ENCODE peak calls at places on chromosomes 1 and 21, in six cellular contexts. K, S, W, G, U and A are unnamed samples. For H3K9me3, the result is how much of the 10 kb centered on the place peaks cover.

GRCh38 chr1:148318123-148318899 is 164.8 kb downstream of the PPIAL4G start:
- DNase-seq in W (no peak), K (no peak), G (peak), U (peak), S (no peak), A (no peak)

GRCh38 chr1:231918239-231919015 is 291.8 kb downstream of the DISC1 start:
- DNase-seq in W (peak), G (no peak), S (peak), K (no peak), U (no peak), A (no peak)

GRCh38 chr1:180633092-180634045 is 1.5 kb downstream of the XPR1 start:
- DNase-seq in W (peak), U (peak), G (no peak), K (no peak), S (no peak), A (no peak)

GRCh38 chr1:175804556-175804955 is 61.2 kb upstream of the TNR start:
- DNase-seq in W (no peak), G (no peak), K (no peak), U (no peak), S (no peak), A (no peak)

GRCh38 chr1:192735298-192735697 is 73.5 kb upstream of the RGS2 start:
- DNase-seq in K (no peak), G (no peak), W (no peak), S (no peak), U (no peak), A (no peak)

GRCh38 chr1:24236170-24237045 is 49.3 kb upstream of the IFNLR1 start:
- DNase-seq in U (peak), G (peak), K (no peak), W (peak), S (peak), A (peak)

GRCh38 chr1:59043796-59044195 is 253.1 kb upstream of the FGGY start:
- DNase-seq in W (peak), G (no peak), K (no peak), U (peak), S (peak), A (no peak)

GRCh38 chr21:19244502-19245187 is 841.1 kb upstream of the TMPRSS15 start:
- DNase-seq in S (no peak), W (no peak), G (no peak), K (no peak), U (no peak), A (no peak)

GRCh38 chr21:28605138-28605537 is 387.5 kb downstream of the LTN1 start:
- DNase-seq in K (no peak), W (no peak), U (no peak), S (no peak), G (no peak), A (no peak)

GRCh38 chr1:50419907-50420248 is 3.4 kb downstream of the DMRTA2 start:
- DNase-seq in G (no peak), U (no peak), K (no peak), W (no peak), S (no peak), A (no peak)
- H3K9me3 ChIP-seq in G (under half), U (under half), K (under half), W (under half), S (under half), A (under half)

GRCh38 chr1:65827346-65827745 is 34.7 kb downstream of the PDE4B start:
- DNase-seq in W (peak), S (no peak), U (no peak), K (no peak), G (no peak), A (no peak)
- H3K9ac ChIP-seq in W (no peak), S (peak), U (no peak), K (no peak), G (no peak), A (no peak)

DNA sequence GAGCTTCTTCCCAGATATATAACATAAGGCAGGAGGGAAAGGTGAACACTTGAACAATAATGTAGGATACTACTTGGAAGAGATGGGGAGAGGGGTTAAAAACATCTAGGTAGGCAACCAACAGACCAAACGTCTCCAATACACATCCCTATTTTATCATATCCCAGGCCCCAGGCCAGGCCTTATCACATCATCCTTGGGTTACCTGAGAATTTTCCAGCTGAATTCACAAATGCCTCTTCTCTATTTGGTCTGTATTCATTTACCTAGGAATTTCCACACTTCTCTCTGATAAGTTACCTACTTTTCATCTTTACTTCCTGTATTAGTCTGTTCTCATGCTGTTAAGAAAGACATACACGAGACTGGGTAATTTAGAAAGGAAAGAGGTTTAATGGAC is 141.9 kb upstream of the C1orf21 start:
- DNase-seq in K (no peak), G (no peak), W (no peak), U (no peak), S (no peak), A (no peak)
- H3K18ac ChIP-seq in K (no peak), G (no peak), W (no peak), U (no peak), S (no peak), A (no peak)

DNA sequence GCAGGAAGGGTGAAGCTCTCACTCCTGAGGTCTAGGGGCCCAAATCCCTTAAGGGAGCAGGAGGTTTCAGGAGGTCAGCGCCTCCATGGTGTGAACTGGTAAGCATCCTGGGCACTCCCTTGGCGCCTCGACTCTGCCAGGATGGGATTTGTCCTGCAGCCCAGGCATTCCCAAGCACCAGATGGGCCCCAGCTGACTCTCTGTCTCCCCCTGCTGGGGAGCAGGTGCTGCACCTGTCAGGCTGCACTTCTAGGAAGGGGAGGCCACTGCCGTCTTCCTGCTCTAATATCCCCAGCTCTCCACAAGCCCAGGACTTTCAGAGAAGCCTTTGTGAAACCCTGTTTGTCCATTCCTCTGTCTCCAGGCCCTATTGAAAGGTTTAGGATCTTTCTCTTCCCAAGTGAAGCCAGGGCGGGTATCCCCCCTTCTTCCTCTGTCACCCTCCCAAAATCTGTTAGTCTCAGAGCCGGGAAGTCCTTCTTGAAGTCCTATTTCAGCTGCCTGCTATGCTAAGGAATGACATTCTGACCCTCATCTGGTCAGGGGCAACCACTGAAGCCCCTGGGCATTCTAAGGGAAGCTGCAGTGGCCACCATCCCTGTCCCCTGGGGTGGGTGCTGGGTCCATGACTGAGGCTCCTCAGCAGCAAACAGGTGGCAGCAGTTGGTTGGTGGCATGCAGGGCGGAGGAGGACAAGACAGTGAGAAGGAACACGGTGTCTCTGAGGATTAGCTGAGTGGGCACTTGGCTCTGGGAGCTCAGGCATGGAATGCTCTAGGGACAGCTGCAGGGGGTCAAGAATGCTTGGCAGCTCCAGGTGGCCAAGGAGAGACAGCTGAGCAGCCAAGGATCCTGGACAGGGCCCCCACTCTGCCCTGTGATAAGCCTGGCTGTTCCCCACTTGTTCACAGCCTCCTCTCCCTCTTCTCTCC is 3.2 kb downstream of the MYBPH start:
- DNase-seq in G (peak), U (peak), W (peak), K (peak), S (peak), A (peak)
- H3K9me3 ChIP-seq in G (under half), U (under half), W (under half), K (under half), S (under half), A (under half)

DNA sequence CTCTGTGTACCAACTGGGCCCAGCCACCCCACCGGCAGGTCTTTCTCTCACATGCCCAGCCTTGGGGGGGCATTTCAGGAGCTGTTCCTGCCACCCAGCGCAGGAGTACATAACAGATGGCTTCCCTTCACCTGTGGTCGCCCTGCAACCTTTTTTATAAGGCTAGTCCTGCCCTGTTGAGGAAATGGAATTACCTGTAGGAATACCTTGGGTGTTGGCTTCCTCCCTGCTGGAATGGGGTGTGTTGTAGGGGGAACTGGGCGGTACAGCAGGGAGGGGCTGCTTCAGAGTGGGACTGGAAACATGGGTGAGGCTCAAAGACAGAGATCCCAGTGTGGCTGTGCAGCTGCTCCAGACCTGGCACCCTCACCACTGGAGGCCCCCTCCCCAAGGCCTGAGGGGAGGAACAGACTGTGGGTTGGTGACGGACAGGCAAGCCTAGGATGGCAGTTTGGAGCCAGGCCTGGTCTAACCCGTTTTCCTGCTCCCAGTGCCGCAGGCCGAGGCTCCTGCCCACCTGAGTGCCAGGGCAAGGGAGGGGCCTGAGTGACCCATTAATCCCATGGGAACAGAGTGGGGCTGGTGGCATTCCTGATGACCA is 4.4 kb downstream of the EFNA3 start:
- DNase-seq in W (no peak), G (no peak), S (no peak), K (no peak), U (no peak), A (no peak)
- H3K9ac ChIP-seq in W (no peak), G (no peak), S (no peak), K (peak), U (no peak), A (no peak)

GRCh38 chr1:243268751-243269460 is 13.1 kb downstream of the SDCCAG8 start:
- DNase-seq in K (no peak), G (no peak), S (peak), W (peak), U (no peak), A (peak)
- H3K18ac ChIP-seq in K (no peak), G (no peak), S (peak), W (peak), U (no peak), A (no peak)

GRCh38 chr1:184299076-184299790 is 87.6 kb upstream of the C1orf21 start:
- DNase-seq in S (peak), K (no peak), G (no peak), U (peak), W (peak), A (no peak)

GRCh38 chr1:184298321-184299052 is 88.3 kb upstream of the C1orf21 start:
- DNase-seq in S (peak), G (no peak), W (no peak), U (no peak), K (peak), A (no peak)

GRCh38 chr1:184300446-184300845 is 86.4 kb upstream of the C1orf21 start:
- DNase-seq in U (no peak), G (no peak), W (peak), K (no peak), S (peak), A (no peak)

GRCh38 chr1:184301228-184301627 is 85.6 kb upstream of the C1orf21 start:
- DNase-seq in G (no peak), K (no peak), U (no peak), S (no peak), W (no peak), A (no peak)

GRCh38 chr1:184299796-184300195 is 87.0 kb upstream of the C1orf21 start:
- DNase-seq in U (no peak), G (no peak), W (no peak), S (no peak), K (no peak), A (no peak)
- H3K9me3 ChIP-seq in U (under half), G (under half), W (under half), S (under half), K (under half), A (under half)